ENCODE peak calls at places on chromosome 6, in four cellular contexts. Z is activated CD4-positive, alpha-beta T cell treated with anti-CD3 and anti-CD28 coated beads, Interleukin-2, amount 50 U/mL, for 1 hour; S is amniotic stem cell; D is tibial nerve. B is an unnamed sample.

GRCh38 chr6:15997751-15998388 is 131.0 kb upstream of the MYLIP start:
- DNase-seq in S (no peak), Z (no peak), D (no peak), B (no peak)

GRCh38 chr6:131067521-131067920 is 4.5 kb upstream of the EPB41L2 start:
- DNase-seq in S (no peak), Z (no peak), D (no peak), B (no peak)

GRCh38 chr6:130524552-130524951 is 158.7 kb downstream of the TMEM200A start:
- DNase-seq in D (no peak), S (no peak), Z (no peak), B (no peak)

GRCh38 chr6:144286503-144287393 is 1.6 kb downstream of the UTRN start:
- DNase-seq in D (peak; percentile 16), Z (no peak), S (no peak), B (peak; percentile 11)

GRCh38 chr6:17418281-17419188 is 25.1 kb downstream of the CAP2 start:
- DNase-seq in S (peak; percentile 53), D (no peak), Z (no peak), B (no peak)

GRCh38 chr6:79872303-79872702 is 75.0 kb downstream of the ELOVL4 start:
- DNase-seq in Z (no peak), D (no peak), S (no peak), B (no peak)

GRCh38 chr6:95420792-95421191 is 156.5 kb upstream of the MANEA start:
- DNase-seq in Z (no peak), S (no peak), D (no peak), B (no peak)

GRCh38 chr6:25351485-25351884 is 72.3 kb downstream of the CARMIL1 start:
- DNase-seq in S (no peak), D (no peak), Z (no peak), B (no peak)

GRCh38 chr6:160040527-160041264 is 71.8 kb downstream of the IGF2R start:
- DNase-seq in Z (no peak), S (no peak), D (no peak), B (no peak)

GRCh38 chr6:136288566-136289326 is 900 bp downstream of the BCLAF1 start:
- DNase-seq in S (peak; percentile 93), D (peak; percentile 36), Z (peak; percentile 88), B (peak; percentile 76)

GRCh38 chr6:33904050-33904827 is 100.4 kb upstream of the MLN start:
- DNase-seq in Z (peak; percentile 67), D (no peak), S (no peak), B (no peak)

GRCh38 chr6:56091159-56091869 is 156.1 kb downstream of the COL21A1 start:
- DNase-seq in D (no peak), Z (no peak), S (peak; percentile 46), B (no peak)

GRCh38 chr6:160398674-160399271 is 50.6 kb downstream of the SLC22A3 start:
- DNase-seq in D (no peak), S (no peak), Z (no peak), B (no peak)

B was measured in GOT3.